ENCODE peak calls at places on chromosomes 13 and 19, in four cellular contexts. Z is spleen, A is breast epithelium, R is suprapubic skin. I is an unnamed sample.

GRCh38 chr13:74871671-74872070 is 610.3 kb downstream of the TBC1D4 start:
- DNase-seq in Z (no peak), A (no peak), R (no peak), I (no peak)

GRCh38 chr19:17455711-17456123 is 5.0 kb downstream of the NXNL1 start:
- DNase-seq in Z (no peak), A (no peak), R (no peak), I (no peak)

GRCh38 chr19:55370305-55370988 is at the start of gene IL11:
- DNase-seq in Z (no peak), A (no peak), R (no peak), I (no peak)

GRCh38 chr19:21127898-21128297 is 13.9 kb upstream of the ZNF431 start:
- DNase-seq in Z (no peak), A (no peak), R (no peak), I (no peak)

GRCh38 chr13:101465877-101466276 is 13.4 kb downstream of the ITGBL1 start:
- DNase-seq in Z (no peak), A (no peak), R (no peak), I (no peak)

GRCh38 chr13:106617561-106617960 is 49.6 kb upstream of the ARGLU1 start:
- DNase-seq in Z (no peak), A (no peak), R (no peak), I (peak)

GRCh38 chr19:41325947-41326706 is 16.2 kb downstream of the CCDC97 start:
- DNase-seq in Z (peak), A (no peak), R (no peak), I (no peak)

GRCh38 chr19:290539-291521 is at the start of gene PLPP2:
- DNase-seq in Z (no peak), A (peak), R (no peak), I (no peak)

GRCh38 chr19:29873801-29874575 is 62.2 kb downstream of the CCNE1 start:
- DNase-seq in Z (peak), A (no peak), R (no peak), I (no peak)

GRCh38 chr19:51921949-51922348 is 5.3 kb upstream of the ZNF613 start:
- DNase-seq in Z (no peak), A (no peak), R (no peak), I (no peak)

GRCh38 chr19:51931921-51932320 is 4.6 kb downstream of the ZNF613 start:
- DNase-seq in Z (no peak), A (no peak), R (no peak), I (no peak)

GRCh38 chr19:51927859-51928258 is 587 bp downstream of the ZNF613 start:
- DNase-seq in Z (no peak), A (no peak), R (no peak), I (no peak)

GRCh38 chr19:51926426-51926783 is 867 bp upstream of the ZNF613 start:
- DNase-seq in Z (no peak), A (no peak), R (no peak), I (no peak)

GRCh38 chr19:51926784-51927741 is at the start of gene ZNF613:
- DNase-seq in Z (peak), A (peak), R (peak), I (no peak)
- TF ChIP-seq POLR2AphosphoS5 in Z (peak), A (peak), R (no peak), I (peak)

DNA sequence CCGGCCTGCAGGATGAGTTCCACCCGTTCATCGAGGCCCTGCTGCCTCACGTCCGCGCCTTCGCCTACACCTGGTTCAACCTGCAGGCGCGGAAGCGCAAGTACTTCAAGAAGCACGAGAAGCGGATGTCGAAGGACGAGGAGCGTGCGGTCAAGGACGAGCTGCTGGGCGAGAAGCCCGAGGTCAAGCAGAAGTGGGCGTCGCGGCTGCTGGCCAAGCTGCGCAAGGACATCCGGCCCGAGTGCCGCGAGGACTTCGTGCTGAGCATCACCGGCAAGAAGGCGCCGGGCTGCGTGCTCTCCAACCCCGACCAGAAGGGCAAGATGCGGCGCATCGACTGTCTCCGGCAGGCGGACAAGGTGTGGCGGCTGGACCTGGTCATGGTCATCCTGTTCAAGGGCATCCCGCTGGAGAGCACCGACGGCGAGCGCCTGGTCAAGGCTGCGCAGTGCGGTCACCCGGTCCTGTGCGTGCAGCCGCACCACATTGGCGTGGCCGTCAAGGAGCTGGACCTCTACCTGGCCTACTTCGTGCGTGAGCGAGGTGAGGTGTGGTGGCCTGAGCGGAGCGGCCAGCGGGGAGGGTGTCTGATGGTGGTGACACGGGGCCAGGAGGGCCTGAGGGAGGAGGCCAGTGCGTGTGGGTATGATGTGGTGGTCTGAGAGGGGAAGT is 15.5 kb downstream of the NFIC start:
- DNase-seq in Z (no peak), A (no peak), R (peak), I (no peak)
- TF ChIP-seq POLR2AphosphoS5 in Z (peak), A (no peak), R (no peak), I (no peak)

DNA sequence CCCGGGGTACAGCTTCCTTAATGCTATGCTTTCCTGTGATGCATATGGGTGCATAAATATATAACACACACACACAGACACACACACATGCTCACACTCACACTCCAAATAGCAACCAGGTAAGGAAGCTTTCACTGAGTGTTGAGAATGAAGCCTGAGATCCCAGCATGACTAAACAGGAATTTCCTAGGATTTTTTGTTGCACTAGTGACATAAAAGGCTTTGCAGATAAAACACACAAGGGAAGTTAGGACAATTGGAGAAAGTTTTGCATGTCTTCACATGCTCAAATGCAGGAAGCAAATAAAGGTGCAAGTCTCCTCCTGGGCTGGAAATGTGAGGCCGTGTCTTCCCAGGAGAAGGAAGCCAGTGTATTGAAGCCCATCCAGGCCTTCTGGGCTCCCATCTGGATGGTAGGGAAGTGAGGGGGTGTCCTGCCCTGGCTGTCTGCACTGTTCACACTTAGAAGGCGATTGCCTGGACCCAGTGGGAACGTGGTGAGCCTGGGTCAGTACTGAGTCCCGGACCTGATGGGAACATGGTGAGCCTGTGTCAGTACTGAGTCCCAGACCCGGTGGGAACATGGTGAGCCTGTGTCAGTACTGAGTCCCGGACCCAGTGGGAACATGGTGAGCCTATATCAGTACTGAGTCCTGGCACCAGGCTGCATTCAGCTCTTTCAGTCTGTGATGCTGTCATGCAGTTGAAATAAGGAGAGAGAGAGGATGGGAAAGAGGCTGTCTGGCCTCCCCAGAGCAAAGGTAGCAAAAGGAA is 38.8 kb downstream of the SIAH3 start:
- DNase-seq in Z (no peak), A (no peak), R (no peak), I (no peak)
- TF ChIP-seq POLR2AphosphoS5 in Z (no peak), A (no peak), R (no peak), I (no peak)

GRCh38 chr19:2079865-2080301 is 16.2 kb downstream of the MOB3A start:
- DNase-seq in Z (no peak), A (no peak), R (no peak), I (no peak)
- TF ChIP-seq POLR2AphosphoS5 in Z (peak), A (no peak), R (no peak), I (no peak)

GRCh38 chr19:3401004-3401768 is 34.8 kb downstream of the NFIC start:
- DNase-seq in Z (no peak), A (no peak), R (no peak), I (no peak)

GRCh38 chr19:3397266-3398022 is 31.1 kb downstream of the NFIC start:
- DNase-seq in Z (no peak), A (peak), R (peak), I (no peak)

GRCh38 chr19:3396881-3397265 is 30.5 kb downstream of the NFIC start:
- DNase-seq in Z (no peak), A (no peak), R (no peak), I (no peak)

GRCh38 chr19:3398900-3399278 is 32.5 kb downstream of the NFIC start:
- DNase-seq in Z (no peak), A (no peak), R (no peak), I (no peak)

GRCh38 chr19:3398114-3398899 is 31.9 kb downstream of the NFIC start:
- DNase-seq in Z (peak), A (peak), R (peak), I (no peak)
- TF ChIP-seq POLR2AphosphoS5 in Z (peak), A (peak), R (no peak), I (peak)

GRCh38 chr13:100128838-100129237 is 39.9 kb downstream of the PCCA start:
- DNase-seq in Z (no peak), A (no peak), R (no peak), I (no peak)
- TF ChIP-seq POLR2AphosphoS5 in Z (no peak), A (no peak), R (no peak), I (no peak)

GRCh38 chr19:34034318-34034846 is 137.9 kb upstream of the LSM14A start:
- DNase-seq in Z (no peak), A (peak), R (no peak), I (no peak)
- TF ChIP-seq POLR2AphosphoS5 in Z (no peak), A (no peak), R (no peak), I (no peak)

DNA sequence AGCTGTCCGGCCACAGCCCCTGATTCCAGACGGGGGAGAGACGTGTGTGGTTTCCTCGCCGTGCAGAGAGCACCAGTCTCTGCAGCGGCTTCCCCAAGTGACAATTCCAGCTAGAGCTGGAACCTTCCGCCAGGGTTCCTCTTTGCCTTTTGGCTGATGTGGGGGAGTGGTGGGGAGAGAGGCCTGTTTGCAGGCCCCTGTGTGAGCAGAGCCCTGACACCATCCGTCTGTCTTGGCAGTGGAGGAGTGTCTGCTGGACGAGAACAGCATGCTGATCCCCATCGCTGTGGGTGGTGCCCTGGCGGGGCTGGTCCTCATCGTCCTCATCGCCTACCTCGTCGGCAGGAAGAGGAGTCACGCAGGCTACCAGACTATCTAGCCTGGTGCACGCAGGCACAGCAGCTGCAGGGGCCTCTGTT is 25.0 kb downstream of the LAMP1 start:
- DNase-seq in Z (no peak), A (no peak), R (no peak), I (no peak)
- TF ChIP-seq POLR2AphosphoS5 in Z (peak), A (no peak), R (no peak), I (no peak)

GRCh38 chr19:49877020-49877878 is at the start of the genes AKT1S1 and TBC1D17:
- DNase-seq in Z (peak), A (peak), R (peak), I (peak)
- TF ChIP-seq POLR2AphosphoS5 in Z (peak), A (peak), R (peak), I (peak)

I was measured in vagina.